ENCODE peak calls at places on chromosomes 16 and 17, in eight cellular contexts. One of them, this sample, is unnamed.

GRCh38 chr17:38590988-38591758 is 14.6 kb downstream of the SRCIN1 start:
- DNase-seq in A549: no peak
- DNase-seq in H1: no peak
- DNase-seq in GM12878: no peak
- DNase-seq in K562: no peak
- DNase-seq in HCT116: no peak
- DNase-seq in SK-N-SH: no peak
- DNase-seq in HepG2: peak
- DNase-seq in this sample: peak

GRCh38 chr16:8656376-8656775 is 18.0 kb upstream of the ABAT start:
- DNase-seq in A549: no peak
- DNase-seq in HCT116: no peak
- DNase-seq in H1: no peak
- DNase-seq in GM12878: no peak
- DNase-seq in K562: no peak
- DNase-seq in SK-N-SH: no peak
- DNase-seq in HepG2: no peak
- DNase-seq in this sample: no peak

GRCh38 chr17:964881-965280 is 14.7 kb downstream of the NXN start:
- DNase-seq in GM12878: no peak
- DNase-seq in A549: no peak
- DNase-seq in HepG2: no peak
- DNase-seq in SK-N-SH: peak
- DNase-seq in H1: no peak
- DNase-seq in HCT116: no peak
- DNase-seq in K562: no peak
- DNase-seq in this sample: no peak

GRCh38 chr16:2842340-2843000 is 12.4 kb downstream of the ZG16B start:
- DNase-seq in HepG2: no peak
- DNase-seq in GM12878: no peak
- DNase-seq in SK-N-SH: peak
- DNase-seq in H1: peak
- DNase-seq in HCT116: peak
- DNase-seq in A549: no peak
- DNase-seq in K562: peak
- DNase-seq in this sample: peak

GRCh38 chr17:41404024-41404651 is 6.7 kb upstream of the KRT31 start:
- DNase-seq in H1: no peak
- DNase-seq in A549: peak
- DNase-seq in HCT116: peak
- DNase-seq in K562: no peak
- DNase-seq in HepG2: peak
- DNase-seq in SK-N-SH: no peak
- DNase-seq in GM12878: no peak
- DNase-seq in this sample: peak

GRCh38 chr16:24821129-24821528 is 24.6 kb upstream of the SLC5A11 start:
- DNase-seq in K562: no peak
- DNase-seq in A549: no peak
- DNase-seq in H1: no peak
- DNase-seq in SK-N-SH: no peak
- DNase-seq in GM12878: no peak
- DNase-seq in HepG2: no peak
- DNase-seq in HCT116: no peak
- DNase-seq in this sample: no peak

GRCh38 chr16:68782198-68783174 is 45.4 kb downstream of the CDH1 start:
- DNase-seq in K562: no peak
- DNase-seq in A549: no peak
- DNase-seq in HepG2: no peak
- DNase-seq in H1: no peak
- DNase-seq in HCT116: no peak
- DNase-seq in GM12878: no peak
- DNase-seq in SK-N-SH: no peak
- DNase-seq in this sample: peak

GRCh38 chr16:88785106-88785924 is at the start of gene PIEZO1:
- DNase-seq in HepG2: no peak
- DNase-seq in K562: peak
- DNase-seq in A549: peak
- DNase-seq in GM12878: no peak
- DNase-seq in SK-N-SH: peak
- DNase-seq in H1: no peak
- DNase-seq in HCT116: no peak
- DNase-seq in this sample: peak

GRCh38 chr16:16083421-16084156 is 134.2 kb downstream of the ABCC1 start:
- DNase-seq in H1: no peak
- DNase-seq in GM12878: no peak
- DNase-seq in SK-N-SH: no peak
- DNase-seq in A549: peak
- DNase-seq in HCT116: peak
- DNase-seq in K562: peak
- DNase-seq in HepG2: peak
- DNase-seq in this sample: peak

GRCh38 chr17:78241277-78242023 is 10.0 kb downstream of the TMEM235 start:
- DNase-seq in HepG2: peak
- DNase-seq in HCT116: peak
- DNase-seq in K562: peak
- DNase-seq in GM12878: no peak
- DNase-seq in SK-N-SH: peak
- DNase-seq in A549: peak
- DNase-seq in H1: peak
- DNase-seq in this sample: peak

GRCh38 chr17:27087935-27088766 is 205.8 kb upstream of the WSB1 start:
- DNase-seq in A549: no peak
- DNase-seq in SK-N-SH: no peak
- DNase-seq in HepG2: no peak
- DNase-seq in H1: no peak
- DNase-seq in K562: no peak
- DNase-seq in GM12878: no peak
- DNase-seq in HCT116: no peak
- DNase-seq in this sample: no peak

GRCh38 chr16:30567160-30567990 is 4.1 kb downstream of the ZNF688 start:
- DNase-seq in K562: no peak
- DNase-seq in HepG2: no peak
- DNase-seq in SK-N-SH: no peak
- DNase-seq in H1: no peak
- DNase-seq in HCT116: no peak
- DNase-seq in A549: no peak
- DNase-seq in GM12878: no peak
- DNase-seq in this sample: peak

GRCh38 chr17:79026345-79027273 is 2.6 kb downstream of the C1QTNF1 start:
- DNase-seq in K562: no peak
- DNase-seq in HepG2: peak
- DNase-seq in GM12878: no peak
- DNase-seq in H1: no peak
- DNase-seq in SK-N-SH: peak
- DNase-seq in A549: peak
- DNase-seq in HCT116: peak
- DNase-seq in this sample: no peak

GRCh38 chr16:69724981-69725479 is 1.3 kb downstream of the NQO1 start:
- DNase-seq in HCT116: no peak
- DNase-seq in H1: no peak
- DNase-seq in K562: no peak
- DNase-seq in SK-N-SH: no peak
- DNase-seq in HepG2: peak
- DNase-seq in GM12878: no peak
- DNase-seq in A549: no peak
- DNase-seq in this sample: peak

GRCh38 chr16:14301150-14302030 is 230.3 kb downstream of the MRTFB start:
- DNase-seq in H1: no peak
- DNase-seq in GM12878: no peak
- DNase-seq in HCT116: no peak
- DNase-seq in SK-N-SH: peak
- DNase-seq in HepG2: peak
- DNase-seq in A549: peak
- DNase-seq in K562: peak
- DNase-seq in this sample: peak

GRCh38 chr16:85906349-85906748 is 7.4 kb downstream of the IRF8 start:
- DNase-seq in A549: no peak
- DNase-seq in SK-N-SH: no peak
- DNase-seq in GM12878: no peak
- DNase-seq in H1: no peak
- DNase-seq in HCT116: no peak
- DNase-seq in HepG2: no peak
- DNase-seq in K562: no peak
- DNase-seq in this sample: no peak

GRCh38 chr16:85104821-85105391 is 7.4 kb downstream of the CIBAR2 start:
- DNase-seq in K562: no peak
- DNase-seq in HepG2: no peak
- DNase-seq in GM12878: peak
- DNase-seq in HCT116: no peak
- DNase-seq in SK-N-SH: no peak
- DNase-seq in H1: no peak
- DNase-seq in A549: no peak
- DNase-seq in this sample: peak

GRCh38 chr17:49898547-49899490 is 51.0 kb upstream of the TAC4 start:
- DNase-seq in K562: peak
- DNase-seq in SK-N-SH: no peak
- DNase-seq in H1: no peak
- DNase-seq in HCT116: peak
- DNase-seq in HepG2: peak
- DNase-seq in GM12878: no peak
- DNase-seq in A549: peak
- DNase-seq in this sample: no peak
- TF ChIP-seq CTCF in K562: peak
- TF ChIP-seq CTCF in SK-N-SH: peak
- TF ChIP-seq CTCF in H1: peak
- TF ChIP-seq CTCF in HCT116: peak
- TF ChIP-seq CTCF in HepG2: peak
- TF ChIP-seq CTCF in GM12878: no peak
- TF ChIP-seq CTCF in A549: peak
- TF ChIP-seq CTCF in this sample: no peak

GRCh38 chr16:49471038-49471727 is 97.6 kb downstream of the C16orf78 start:
- DNase-seq in K562: no peak
- DNase-seq in HCT116: no peak
- DNase-seq in SK-N-SH: no peak
- DNase-seq in HepG2: no peak
- DNase-seq in H1: peak
- DNase-seq in GM12878: no peak
- DNase-seq in A549: no peak
- DNase-seq in this sample: no peak

GRCh38 chr16:49474741-49475140 is 101.1 kb downstream of the C16orf78 start:
- DNase-seq in H1: no peak
- DNase-seq in HepG2: no peak
- DNase-seq in GM12878: no peak
- DNase-seq in K562: no peak
- DNase-seq in HCT116: no peak
- DNase-seq in SK-N-SH: no peak
- DNase-seq in A549: no peak
- DNase-seq in this sample: no peak

GRCh38 chr16:49473773-49474172 is 100.2 kb downstream of the C16orf78 start:
- DNase-seq in A549: no peak
- DNase-seq in GM12878: no peak
- DNase-seq in HepG2: no peak
- DNase-seq in K562: no peak
- DNase-seq in SK-N-SH: no peak
- DNase-seq in H1: no peak
- DNase-seq in HCT116: no peak
- DNase-seq in this sample: no peak

GRCh38 chr16:49472598-49472997 is 99.0 kb downstream of the C16orf78 start:
- DNase-seq in SK-N-SH: no peak
- DNase-seq in K562: no peak
- DNase-seq in GM12878: no peak
- DNase-seq in HCT116: no peak
- DNase-seq in HepG2: no peak
- DNase-seq in A549: no peak
- DNase-seq in H1: peak
- DNase-seq in this sample: no peak

DNA sequence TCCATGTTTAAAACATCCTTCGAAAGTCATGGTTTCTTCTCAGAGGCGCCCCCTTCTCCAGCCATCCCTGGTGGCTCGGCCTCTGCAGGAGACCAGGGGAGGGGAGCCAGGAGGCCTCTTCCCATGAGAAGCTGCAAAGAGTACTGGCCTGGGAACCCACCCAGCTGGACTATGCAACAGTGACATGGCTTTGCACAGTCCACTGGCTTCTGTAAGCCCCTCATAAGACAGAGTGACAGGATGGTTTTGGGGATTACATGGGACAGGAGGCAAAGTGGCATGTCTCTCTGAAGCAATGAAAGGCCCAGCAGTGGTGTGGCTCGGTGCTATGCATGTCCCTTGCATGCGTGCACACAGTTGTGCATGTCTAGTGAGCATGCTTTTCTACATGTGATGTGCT is 99.5 kb downstream of the C16orf78 start:
- DNase-seq in HepG2: no peak
- DNase-seq in SK-N-SH: no peak
- DNase-seq in A549: no peak
- DNase-seq in K562: no peak
- DNase-seq in H1: no peak
- DNase-seq in GM12878: no peak
- DNase-seq in HCT116: no peak
- DNase-seq in this sample: no peak
- TF ChIP-seq MAX in HepG2: no peak
- TF ChIP-seq MAX in SK-N-SH: no peak
- TF ChIP-seq MAX in A549: no peak
- TF ChIP-seq MAX in K562: no peak
- TF ChIP-seq MAX in H1: no peak
- TF ChIP-seq MAX in GM12878: no peak
- TF ChIP-seq MAX in HCT116: no peak
- TF ChIP-seq MAX in this sample: no peak

GRCh38 chr17:47969975-47970724 is 763 bp upstream of the CDK5RAP3 start:
- DNase-seq in HepG2: no peak
- DNase-seq in HCT116: no peak
- DNase-seq in SK-N-SH: no peak
- DNase-seq in GM12878: no peak
- DNase-seq in K562: no peak
- DNase-seq in A549: no peak
- DNase-seq in H1: no peak
- DNase-seq in this sample: no peak
- H3K4me3 ChIP-seq in HepG2: peak
- H3K4me3 ChIP-seq in HCT116: peak
- H3K4me3 ChIP-seq in SK-N-SH: peak
- H3K4me3 ChIP-seq in GM12878: peak
- H3K4me3 ChIP-seq in K562: peak
- H3K4me3 ChIP-seq in A549: peak
- H3K4me3 ChIP-seq in H1: no peak
- H3K4me3 ChIP-seq in this sample: peak

DNA sequence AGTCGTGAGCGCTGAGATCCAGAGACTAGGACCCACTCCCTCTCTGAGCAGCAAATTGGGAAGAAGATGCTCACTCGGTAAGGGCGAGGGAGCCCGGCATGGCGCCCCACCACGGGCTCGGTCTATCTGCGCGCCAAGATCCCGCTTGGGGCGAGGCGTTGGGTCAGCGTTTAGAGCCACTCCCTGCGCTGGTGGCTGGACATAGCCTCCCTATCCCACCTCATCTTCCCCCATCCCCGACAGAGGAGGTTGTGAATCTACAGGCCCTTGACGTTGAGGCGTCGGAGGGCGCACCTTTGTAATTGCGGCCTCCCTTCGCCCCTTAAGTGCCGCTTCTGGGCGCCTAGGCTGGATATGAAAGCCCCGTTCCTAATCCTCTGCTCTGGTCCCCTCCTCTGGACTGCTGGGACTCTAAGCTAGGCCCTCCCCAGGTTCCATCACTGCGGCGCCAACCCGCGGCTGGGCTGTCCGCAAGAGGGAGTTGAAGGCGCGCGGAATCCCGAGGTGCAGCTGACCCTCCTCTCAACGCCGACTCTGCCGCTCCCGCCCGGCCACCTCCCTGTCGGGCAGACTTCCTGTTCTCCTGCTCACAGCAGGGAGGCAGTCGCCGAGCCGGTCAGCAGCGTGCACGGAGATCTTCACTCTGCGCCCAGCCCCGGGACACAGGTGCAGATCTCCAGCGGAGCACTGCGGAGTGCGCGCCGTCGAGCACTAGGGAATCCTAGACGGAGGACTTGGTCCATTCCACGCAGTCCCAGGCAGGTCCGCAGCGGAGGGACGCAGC is 16.1 kb upstream of the HOXB9 start:
- DNase-seq in K562: no peak
- DNase-seq in A549: peak
- DNase-seq in GM12878: no peak
- DNase-seq in SK-N-SH: peak
- DNase-seq in H1: peak
- DNase-seq in HCT116: no peak
- DNase-seq in HepG2: no peak
- DNase-seq in this sample: no peak
- TF ChIP-seq CTCF in K562: no peak
- TF ChIP-seq CTCF in A549: peak
- TF ChIP-seq CTCF in GM12878: no peak
- TF ChIP-seq CTCF in SK-N-SH: no peak
- TF ChIP-seq CTCF in H1: peak
- TF ChIP-seq CTCF in HCT116: no peak
- TF ChIP-seq CTCF in HepG2: no peak
- TF ChIP-seq CTCF in this sample: no peak